ENCODE peak calls at places on chromosome 2, in nine cellular contexts. One of them, this sample, is unnamed. For H3K4me1, the result is how much of the 10 kb centered on the place peaks cover.

GRCh38 chr2:158914731-158915130 is 53.7 kb upstream of the TANC1 start:
- DNase-seq in A549: no peak
- DNase-seq in heart left ventricle: no peak
- DNase-seq in mammary epithelial cell: peak
- DNase-seq in effector memory CD4-positive, alpha-beta T cell: no peak
- DNase-seq in naive thymus-derived CD4-positive, alpha-beta T cell: no peak
- DNase-seq in spleen: no peak
- DNase-seq in GM12878: no peak
- DNase-seq in pancreas: no peak
- DNase-seq in this sample: no peak

GRCh38 chr2:64157792-64158191 is 13.6 kb upstream of the PELI1 start:
- DNase-seq in naive thymus-derived CD4-positive, alpha-beta T cell: no peak
- DNase-seq in A549: no peak
- DNase-seq in heart left ventricle: no peak
- DNase-seq in spleen: no peak
- DNase-seq in pancreas: peak
- DNase-seq in GM12878: no peak
- DNase-seq in effector memory CD4-positive, alpha-beta T cell: no peak
- DNase-seq in mammary epithelial cell: no peak
- DNase-seq in this sample: no peak

GRCh38 chr2:111519074-111519473 is 364.9 kb downstream of the ANAPC1 start:
- DNase-seq in spleen: no peak
- DNase-seq in naive thymus-derived CD4-positive, alpha-beta T cell: no peak
- DNase-seq in A549: no peak
- DNase-seq in pancreas: no peak
- DNase-seq in effector memory CD4-positive, alpha-beta T cell: no peak
- DNase-seq in mammary epithelial cell: no peak
- DNase-seq in heart left ventricle: no peak
- DNase-seq in GM12878: no peak
- DNase-seq in this sample: no peak

GRCh38 chr2:14324308-14324707 is 308.2 kb upstream of the LRATD1 start:
- DNase-seq in GM12878: no peak
- DNase-seq in pancreas: no peak
- DNase-seq in effector memory CD4-positive, alpha-beta T cell: no peak
- DNase-seq in spleen: no peak
- DNase-seq in heart left ventricle: no peak
- DNase-seq in naive thymus-derived CD4-positive, alpha-beta T cell: no peak
- DNase-seq in A549: no peak
- DNase-seq in mammary epithelial cell: peak
- DNase-seq in this sample: no peak

GRCh38 chr2:103009861-103010260 is 248.0 kb downstream of the TMEM182 start:
- DNase-seq in mammary epithelial cell: peak
- DNase-seq in spleen: no peak
- DNase-seq in heart left ventricle: no peak
- DNase-seq in A549: no peak
- DNase-seq in effector memory CD4-positive, alpha-beta T cell: no peak
- DNase-seq in GM12878: no peak
- DNase-seq in naive thymus-derived CD4-positive, alpha-beta T cell: no peak
- DNase-seq in pancreas: no peak
- DNase-seq in this sample: no peak

GRCh38 chr2:204293884-204294535 is 251.3 kb upstream of the PARD3B start:
- DNase-seq in mammary epithelial cell: no peak
- DNase-seq in A549: no peak
- DNase-seq in effector memory CD4-positive, alpha-beta T cell: no peak
- DNase-seq in naive thymus-derived CD4-positive, alpha-beta T cell: no peak
- DNase-seq in GM12878: no peak
- DNase-seq in pancreas: no peak
- DNase-seq in heart left ventricle: no peak
- DNase-seq in spleen: no peak
- DNase-seq in this sample: no peak

GRCh38 chr2:176079285-176079830 is 4.4 kb downstream of the EVX2 start:
- DNase-seq in mammary epithelial cell: no peak
- DNase-seq in heart left ventricle: no peak
- DNase-seq in pancreas: no peak
- DNase-seq in A549: peak
- DNase-seq in naive thymus-derived CD4-positive, alpha-beta T cell: no peak
- DNase-seq in effector memory CD4-positive, alpha-beta T cell: no peak
- DNase-seq in GM12878: no peak
- DNase-seq in spleen: no peak
- DNase-seq in this sample: no peak

GRCh38 chr2:234763051-234763909 is 188.5 kb upstream of the SH3BP4 start:
- DNase-seq in GM12878: no peak
- DNase-seq in heart left ventricle: no peak
- DNase-seq in A549: no peak
- DNase-seq in spleen: no peak
- DNase-seq in pancreas: no peak
- DNase-seq in effector memory CD4-positive, alpha-beta T cell: no peak
- DNase-seq in mammary epithelial cell: no peak
- DNase-seq in naive thymus-derived CD4-positive, alpha-beta T cell: no peak
- DNase-seq in this sample: no peak

GRCh38 chr2:74008761-74009395 is 24.2 kb downstream of the TET3 start:
- DNase-seq in A549: no peak
- DNase-seq in effector memory CD4-positive, alpha-beta T cell: no peak
- DNase-seq in GM12878: no peak
- DNase-seq in pancreas: no peak
- DNase-seq in spleen: no peak
- DNase-seq in naive thymus-derived CD4-positive, alpha-beta T cell: no peak
- DNase-seq in heart left ventricle: no peak
- DNase-seq in mammary epithelial cell: no peak
- DNase-seq in this sample: no peak

GRCh38 chr2:39228413-39229209 is 15.2 kb downstream of the CDKL4 start:
- DNase-seq in A549: no peak
- DNase-seq in mammary epithelial cell: no peak
- DNase-seq in pancreas: no peak
- DNase-seq in naive thymus-derived CD4-positive, alpha-beta T cell: no peak
- DNase-seq in effector memory CD4-positive, alpha-beta T cell: no peak
- DNase-seq in heart left ventricle: peak
- DNase-seq in spleen: no peak
- DNase-seq in GM12878: no peak
- DNase-seq in this sample: no peak

GRCh38 chr2:149858214-149858613 is 270.6 kb upstream of the MMADHC start:
- DNase-seq in spleen: no peak
- DNase-seq in naive thymus-derived CD4-positive, alpha-beta T cell: no peak
- DNase-seq in A549: no peak
- DNase-seq in mammary epithelial cell: no peak
- DNase-seq in GM12878: no peak
- DNase-seq in effector memory CD4-positive, alpha-beta T cell: no peak
- DNase-seq in pancreas: no peak
- DNase-seq in heart left ventricle: no peak
- DNase-seq in this sample: no peak

GRCh38 chr2:217755027-217755756 is 247.6 kb downstream of the TNS1 start:
- DNase-seq in A549: no peak
- DNase-seq in mammary epithelial cell: no peak
- DNase-seq in naive thymus-derived CD4-positive, alpha-beta T cell: no peak
- DNase-seq in spleen: no peak
- DNase-seq in pancreas: no peak
- DNase-seq in heart left ventricle: no peak
- DNase-seq in effector memory CD4-positive, alpha-beta T cell: no peak
- DNase-seq in GM12878: no peak
- DNase-seq in this sample: no peak

GRCh38 chr2:144938308-144938709 is 418.4 kb upstream of the ZEB2 start:
- DNase-seq in naive thymus-derived CD4-positive, alpha-beta T cell: no peak
- DNase-seq in GM12878: no peak
- DNase-seq in effector memory CD4-positive, alpha-beta T cell: no peak
- DNase-seq in spleen: no peak
- DNase-seq in A549: no peak
- DNase-seq in pancreas: no peak
- DNase-seq in heart left ventricle: no peak
- DNase-seq in mammary epithelial cell: peak
- DNase-seq in this sample: peak

GRCh38 chr2:127024769-127025356 is 82.1 kb downstream of the BIN1 start:
- DNase-seq in heart left ventricle: no peak
- DNase-seq in pancreas: no peak
- DNase-seq in mammary epithelial cell: peak
- DNase-seq in naive thymus-derived CD4-positive, alpha-beta T cell: no peak
- DNase-seq in A549: peak
- DNase-seq in spleen: peak
- DNase-seq in GM12878: no peak
- DNase-seq in effector memory CD4-positive, alpha-beta T cell: no peak
- DNase-seq in this sample: no peak

GRCh38 chr2:239465017-239466001 is 64.5 kb upstream of the HDAC4 start:
- DNase-seq in GM12878: no peak
- DNase-seq in naive thymus-derived CD4-positive, alpha-beta T cell: no peak
- DNase-seq in heart left ventricle: peak
- DNase-seq in A549: peak
- DNase-seq in mammary epithelial cell: peak
- DNase-seq in pancreas: peak
- DNase-seq in spleen: peak
- DNase-seq in effector memory CD4-positive, alpha-beta T cell: no peak
- DNase-seq in this sample: peak

GRCh38 chr2:207135340-207135739 is 30.4 kb downstream of the KLF7 start:
- DNase-seq in pancreas: no peak
- DNase-seq in A549: no peak
- DNase-seq in heart left ventricle: no peak
- DNase-seq in naive thymus-derived CD4-positive, alpha-beta T cell: no peak
- DNase-seq in spleen: no peak
- DNase-seq in GM12878: no peak
- DNase-seq in effector memory CD4-positive, alpha-beta T cell: no peak
- DNase-seq in mammary epithelial cell: no peak
- DNase-seq in this sample: no peak
- H3K4me1 ChIP-seq in pancreas: under half
- H3K4me1 ChIP-seq in A549: half or more
- H3K4me1 ChIP-seq in heart left ventricle: half or more
- H3K4me1 ChIP-seq in naive thymus-derived CD4-positive, alpha-beta T cell: under half
- H3K4me1 ChIP-seq in spleen: under half
- H3K4me1 ChIP-seq in GM12878: under half
- H3K4me1 ChIP-seq in effector memory CD4-positive, alpha-beta T cell: under half
- H3K4me1 ChIP-seq in mammary epithelial cell: under half
- H3K4me1 ChIP-seq in this sample: under half

DNA sequence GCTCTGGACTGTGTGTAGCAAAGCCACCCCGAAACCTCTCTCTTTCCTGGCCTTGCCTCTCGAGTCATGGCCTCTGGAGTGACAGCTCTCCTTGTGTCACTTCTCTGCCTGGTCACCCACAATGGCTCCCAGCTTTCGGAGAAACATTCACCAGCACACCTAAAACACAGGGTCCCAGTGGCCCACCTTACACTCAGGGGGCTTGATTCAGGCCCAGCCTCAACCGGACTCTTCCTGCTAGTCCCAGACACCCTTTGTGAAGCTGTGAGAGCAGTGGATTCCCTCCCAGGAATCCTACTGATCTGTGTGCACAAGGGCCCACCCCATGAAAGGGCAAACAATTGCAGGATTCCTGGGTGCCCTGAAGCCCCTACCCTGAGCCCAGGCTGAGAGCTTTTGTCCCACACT is 137.2 kb upstream of the HAAO start:
- DNase-seq in heart left ventricle: peak
- DNase-seq in mammary epithelial cell: no peak
- DNase-seq in naive thymus-derived CD4-positive, alpha-beta T cell: no peak
- DNase-seq in pancreas: no peak
- DNase-seq in GM12878: no peak
- DNase-seq in effector memory CD4-positive, alpha-beta T cell: no peak
- DNase-seq in A549: no peak
- DNase-seq in spleen: no peak
- DNase-seq in this sample: no peak
- H3K4me1 ChIP-seq in heart left ventricle: half or more
- H3K4me1 ChIP-seq in mammary epithelial cell: under half
- H3K4me1 ChIP-seq in naive thymus-derived CD4-positive, alpha-beta T cell: under half
- H3K4me1 ChIP-seq in pancreas: half or more
- H3K4me1 ChIP-seq in GM12878: under half
- H3K4me1 ChIP-seq in effector memory CD4-positive, alpha-beta T cell: under half
- H3K4me1 ChIP-seq in A549: under half
- H3K4me1 ChIP-seq in spleen: under half
- H3K4me1 ChIP-seq in this sample: half or more

DNA sequence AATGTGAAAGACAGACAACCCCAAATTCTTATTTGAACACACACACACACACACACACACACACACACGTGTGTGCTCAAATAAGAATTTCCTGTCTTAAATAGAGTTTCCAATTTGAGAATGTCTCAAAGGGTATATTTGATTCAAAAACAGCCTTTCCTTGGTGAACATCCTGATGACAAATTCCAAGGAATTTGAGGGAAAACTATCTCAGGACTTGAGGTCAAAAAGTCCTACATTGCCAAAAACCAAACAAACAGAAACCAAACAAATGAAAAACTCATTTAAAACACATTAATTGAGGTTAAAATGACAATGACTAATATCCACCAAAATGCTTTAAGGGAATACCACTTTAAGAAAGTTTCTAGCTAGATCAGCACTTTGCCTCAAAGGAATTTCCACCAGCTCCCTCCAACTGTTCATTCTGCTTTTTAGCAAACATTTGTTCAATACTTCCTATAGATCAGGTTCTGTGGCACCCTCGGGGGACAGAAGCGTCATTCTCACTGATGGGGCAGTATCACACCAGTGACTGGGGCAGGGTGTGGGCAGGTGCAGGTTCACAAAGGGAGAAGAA is 232.1 kb upstream of the TRIB2 start:
- DNase-seq in effector memory CD4-positive, alpha-beta T cell: no peak
- DNase-seq in A549: no peak
- DNase-seq in naive thymus-derived CD4-positive, alpha-beta T cell: no peak
- DNase-seq in GM12878: no peak
- DNase-seq in heart left ventricle: no peak
- DNase-seq in mammary epithelial cell: no peak
- DNase-seq in pancreas: no peak
- DNase-seq in spleen: no peak
- DNase-seq in this sample: no peak
- H3K4me1 ChIP-seq in effector memory CD4-positive, alpha-beta T cell: under half
- H3K4me1 ChIP-seq in A549: under half
- H3K4me1 ChIP-seq in naive thymus-derived CD4-positive, alpha-beta T cell: half or more
- H3K4me1 ChIP-seq in GM12878: under half
- H3K4me1 ChIP-seq in heart left ventricle: under half
- H3K4me1 ChIP-seq in mammary epithelial cell: under half
- H3K4me1 ChIP-seq in pancreas: under half
- H3K4me1 ChIP-seq in spleen: under half
- H3K4me1 ChIP-seq in this sample: under half

GRCh38 chr2:160936407-160936806 is 223.8 kb upstream of the TANK start:
- DNase-seq in A549: no peak
- DNase-seq in naive thymus-derived CD4-positive, alpha-beta T cell: no peak
- DNase-seq in heart left ventricle: no peak
- DNase-seq in mammary epithelial cell: no peak
- DNase-seq in pancreas: no peak
- DNase-seq in spleen: no peak
- DNase-seq in GM12878: no peak
- DNase-seq in effector memory CD4-positive, alpha-beta T cell: no peak
- DNase-seq in this sample: no peak

GRCh38 chr2:160932960-160933359 is 227.3 kb upstream of the TANK start:
- DNase-seq in A549: peak
- DNase-seq in mammary epithelial cell: no peak
- DNase-seq in heart left ventricle: no peak
- DNase-seq in pancreas: no peak
- DNase-seq in naive thymus-derived CD4-positive, alpha-beta T cell: no peak
- DNase-seq in spleen: no peak
- DNase-seq in effector memory CD4-positive, alpha-beta T cell: no peak
- DNase-seq in GM12878: no peak
- DNase-seq in this sample: no peak

GRCh38 chr2:160934263-160934662 is 226.0 kb upstream of the TANK start:
- DNase-seq in mammary epithelial cell: no peak
- DNase-seq in spleen: no peak
- DNase-seq in pancreas: no peak
- DNase-seq in effector memory CD4-positive, alpha-beta T cell: no peak
- DNase-seq in naive thymus-derived CD4-positive, alpha-beta T cell: no peak
- DNase-seq in heart left ventricle: no peak
- DNase-seq in GM12878: no peak
- DNase-seq in A549: no peak
- DNase-seq in this sample: no peak

GRCh38 chr2:160940271-160940670 is 220.0 kb upstream of the TANK start:
- DNase-seq in effector memory CD4-positive, alpha-beta T cell: no peak
- DNase-seq in spleen: no peak
- DNase-seq in A549: no peak
- DNase-seq in GM12878: no peak
- DNase-seq in naive thymus-derived CD4-positive, alpha-beta T cell: no peak
- DNase-seq in mammary epithelial cell: peak
- DNase-seq in heart left ventricle: no peak
- DNase-seq in pancreas: no peak
- DNase-seq in this sample: no peak

GRCh38 chr2:160934991-160935390 is 225.2 kb upstream of the TANK start:
- DNase-seq in GM12878: no peak
- DNase-seq in effector memory CD4-positive, alpha-beta T cell: no peak
- DNase-seq in spleen: no peak
- DNase-seq in naive thymus-derived CD4-positive, alpha-beta T cell: no peak
- DNase-seq in A549: no peak
- DNase-seq in pancreas: no peak
- DNase-seq in heart left ventricle: no peak
- DNase-seq in mammary epithelial cell: no peak
- DNase-seq in this sample: no peak
- H3K4me1 ChIP-seq in GM12878: under half
- H3K4me1 ChIP-seq in effector memory CD4-positive, alpha-beta T cell: under half
- H3K4me1 ChIP-seq in spleen: under half
- H3K4me1 ChIP-seq in naive thymus-derived CD4-positive, alpha-beta T cell: under half
- H3K4me1 ChIP-seq in A549: under half
- H3K4me1 ChIP-seq in pancreas: under half
- H3K4me1 ChIP-seq in heart left ventricle: under half
- H3K4me1 ChIP-seq in mammary epithelial cell: under half
- H3K4me1 ChIP-seq in this sample: under half